ENCODE peak calls at places on chromosomes 3 and 15, in four cellular contexts. R, V, J and T are unnamed samples.

GRCh38 chr3:16482194-16482769 is 31.2 kb downstream of the RFTN1 start:
- DNase-seq in J (no peak), R (no peak), V (no peak), T (no peak)

GRCh38 chr15:22877607-22878006 is 39.1 kb downstream of the NIPA2 start:
- DNase-seq in J (no peak), V (no peak), R (no peak), T (no peak)

GRCh38 chr15:40877691-40878090 is 3.7 kb upstream of the RHOV start:
- DNase-seq in V (no peak), R (no peak), J (no peak), T (no peak)

GRCh38 chr3:15527031-15527459 is 5.5 kb upstream of the COLQ start:
- DNase-seq in V (no peak), R (no peak), J (no peak), T (no peak)

GRCh38 chr3:76938962-76939361 is 100.9 kb upstream of the ROBO2 start:
- DNase-seq in R (no peak), V (no peak), J (no peak), T (no peak)

GRCh38 chr15:57640935-57641682 is 49.4 kb downstream of the MYZAP start:
- DNase-seq in V (no peak), R (no peak), J (no peak), T (no peak)

GRCh38 chr15:51861557-51862350 is 32.3 kb downstream of the TMOD3 start:
- DNase-seq in V (no peak), R (peak; percentile 77), J (peak; percentile 58), T (peak; percentile 64)

GRCh38 chr15:99009741-99010370 is 2.3 kb upstream of the PGPEP1L start:
- DNase-seq in V (no peak), J (no peak), R (no peak), T (no peak)

GRCh38 chr15:94582368-94582767 is 351.0 kb downstream of the MCTP2 start:
- DNase-seq in R (no peak), V (no peak), J (no peak), T (no peak)

GRCh38 chr3:99690761-99691369 is 52.5 kb downstream of the COL8A1 start:
- DNase-seq in V (no peak), J (no peak), R (no peak), T (no peak)

GRCh38 chr3:142947799-142948575 is 15.5 kb downstream of the PAQR9 start:
- DNase-seq in V (no peak), R (no peak), J (no peak), T (no peak)

GRCh38 chr15:91561371-91562100 is 292.0 kb upstream of the SLCO3A1 start:
- DNase-seq in J (no peak), R (no peak), V (peak; percentile 64), T (no peak)

GRCh38 chr3:57903124-57903668 is 105.0 kb upstream of the FLNB start:
- DNase-seq in R (no peak), V (no peak), J (no peak), T (no peak)